ENCODE peak calls at places on chromosomes 7 and 10, in five cellular contexts. Z is ACHN, B is NCI-H2081 treated with DMSO at 0.1 percent for 48 hours, W is NCI-H69, V is fibroblast of villous mesenchyme. S is an unnamed sample.
A peak's percentile ranks its signal among the peaks of the same experiment; 100 is the strongest.

GRCh38 chr10:98696516-98696915 is 249.8 kb upstream of the HPS1 start:
- DNase-seq in Z (no peak), B (no peak), W (no peak), V (no peak), S (no peak)

GRCh38 chr7:70739646-70740045 is 392.3 kb upstream of the GALNT17 start:
- DNase-seq in Z (no peak), B (no peak), W (peak; percentile 81), V (no peak), S (no peak)

GRCh38 chr10:79995979-79996629 is 47.2 kb upstream of the SFTPD start:
- DNase-seq in Z (no peak), B (no peak), W (no peak), V (no peak), S (no peak)

GRCh38 chr7:158054611-158055010 is 533.0 kb downstream of the PTPRN2 start:
- DNase-seq in Z (no peak), B (no peak), W (no peak), V (no peak), S (no peak)

GRCh38 chr10:63375006-63375405 is 90.8 kb downstream of the JMJD1C start:
- DNase-seq in Z (no peak), B (no peak), W (no peak), V (no peak), S (no peak)

GRCh38 chr10:115063702-115064479 is 29.3 kb upstream of the ATRNL1 start:
- DNase-seq in Z (no peak), B (no peak), W (peak; percentile 12), V (no peak), S (peak; percentile 9)

GRCh38 chr7:133619491-133619890 is 366.6 kb downstream of the EXOC4 start:
- DNase-seq in Z (no peak), B (no peak), W (no peak), V (no peak), S (no peak)

GRCh38 chr7:130359276-130359857 is 14.8 kb downstream of the CPA5 start:
- DNase-seq in Z (no peak), B (no peak), W (no peak), V (no peak), S (no peak)

GRCh38 chr7:92325173-92325572 is 79.4 kb downstream of the ANKIB1 start:
- DNase-seq in Z (no peak), B (no peak), W (no peak), V (peak; percentile 10), S (no peak)

GRCh38 chr7:98930464-98930863 is 52.1 kb downstream of the TRRAP start:
- DNase-seq in Z (no peak), B (no peak), W (no peak), V (no peak), S (no peak)

GRCh38 chr10:100607439-100607838 is 71.7 kb downstream of the HIF1AN start:
- DNase-seq in Z (no peak), B (no peak), W (no peak), V (no peak), S (no peak)

GRCh38 chr10:97029271-97029670 is 156.5 kb downstream of the SLIT1 start:
- DNase-seq in Z (no peak), B (no peak), W (no peak), V (no peak), S (no peak)

GRCh38 chr10:128576916-128577670 is 450.9 kb upstream of the MKI67 start:
- DNase-seq in Z (no peak), B (no peak), W (no peak), V (no peak), S (no peak)

GRCh38 chr7:150357277-150357676 is 11.3 kb upstream of the REPIN1 start:
- DNase-seq in Z (no peak), B (no peak), W (peak; percentile 78), V (no peak), S (no peak)

GRCh38 chr7:102387064-102387463 is 9.1 kb upstream of the PRKRIP1 start:
- DNase-seq in Z (no peak), B (no peak), W (no peak), V (no peak), S (no peak)

GRCh38 chr7:17347426-17347825 is 49.0 kb downstream of the AHR start:
- DNase-seq in Z (no peak), B (no peak), W (no peak), V (no peak), S (no peak)

GRCh38 chr10:1094112-1095057 is 38.2 kb downstream of the WDR37 start:
- DNase-seq in Z (no peak), B (no peak), W (no peak), V (no peak), S (no peak)

GRCh38 chr7:30896041-30896440 is 15.6 kb upstream of the AQP1 start:
- DNase-seq in Z (no peak), B (no peak), W (peak; percentile 47), V (peak; percentile 37), S (peak; percentile 56)

GRCh38 chr7:22589641-22590141 is 89.7 kb upstream of the STEAP1B start:
- DNase-seq in Z (no peak), B (no peak), W (no peak), V (peak; percentile 64), S (peak; percentile 70)

GRCh38 chr7:2800923-2801682 is 43.0 kb downstream of the GNA12 start:
- DNase-seq in Z (no peak), B (no peak), W (no peak), V (peak; percentile 77), S (no peak)

GRCh38 chr10:29063806-29064644 is 224.8 kb upstream of the LYZL1 start:
- DNase-seq in Z (no peak), B (no peak), W (peak; percentile 0), V (peak; percentile 20), S (peak; percentile 36)

GRCh38 chr7:53397911-53398310 is 362.5 kb downstream of the POM121L12 start:
- DNase-seq in Z (peak; percentile 55), B (no peak), W (no peak), V (no peak), S (no peak)

GRCh38 chr10:61779950-61780659 is 117.4 kb downstream of the CABCOCO1 start:
- DNase-seq in Z (peak; percentile 65), B (no peak), W (peak; percentile 6), V (peak; percentile 84), S (peak; percentile 47)

GRCh38 chr10:132862485-132863420 is 76.8 kb upstream of the NKX6-2 start:
- DNase-seq in Z (no peak), B (no peak), W (no peak), V (no peak), S (peak; percentile 57)

GRCh38 chr10:1870491-1870890 is 133.2 kb upstream of the ADARB2 start:
- DNase-seq in Z (no peak), B (no peak), W (no peak), V (no peak), S (no peak)

GRCh38 chr7:153457796-153458195 is 594.4 kb upstream of the DPP6 start:
- DNase-seq in Z (no peak), B (peak; percentile 64), W (peak; percentile 26), V (no peak), S (no peak)

GRCh38 chr7:133365892-133366291 is 113.0 kb downstream of the EXOC4 start:
- DNase-seq in Z (peak; percentile 16), B (no peak), W (no peak), V (no peak), S (no peak)

GRCh38 chr10:61548371-61548770 is 95.2 kb upstream of the TMEM26 start:
- DNase-seq in Z (no peak), B (no peak), W (no peak), V (peak; percentile 50), S (no peak)

S was measured in left kidney.